ENCODE peak calls at places on chromosomes 7 and 10, in seven cellular contexts. N is fibroblast of lung; T is CD8-positive, alpha-beta T cell; H is tibial artery; R is CD8-positive, alpha-beta memory T cell; Z is neuronal stem cell; E is RWPE1. V is an unnamed sample.

GRCh38 chr7:12741951-12742575 is 54.6 kb downstream of the ARL4A start:
- DNase-seq in N (no peak), T (no peak), H (no peak), R (no peak), Z (no peak), E (no peak), V (no peak)

GRCh38 chr7:121954803-121955202 is 81.8 kb downstream of the PTPRZ1 start:
- DNase-seq in N (peak), T (no peak), H (no peak), R (no peak), Z (no peak), E (peak), V (no peak)

GRCh38 chr10:3238115-3238871 is 65.7 kb upstream of the PITRM1 start:
- DNase-seq in N (no peak), T (no peak), H (no peak), R (no peak), Z (no peak), E (no peak), V (no peak)

GRCh38 chr10:4279649-4280048 is 494.6 kb upstream of the KLF6 start:
- DNase-seq in N (peak), T (no peak), H (no peak), R (no peak), Z (no peak), E (no peak), V (no peak)

GRCh38 chr10:72764151-72764550 is 72.2 kb downstream of the MCU start:
- DNase-seq in N (peak), T (no peak), H (no peak), R (no peak), Z (no peak), E (peak), V (no peak)

GRCh38 chr10:83896219-83896618 is 243.1 kb upstream of the GHITM start:
- DNase-seq in N (no peak), T (no peak), H (no peak), R (no peak), Z (no peak), E (no peak), V (no peak)

GRCh38 chr10:32347363-32347735 is 391 bp upstream of the EPC1 start:
- DNase-seq in N (no peak), T (no peak), H (no peak), R (no peak), Z (no peak), E (no peak), V (no peak)

GRCh38 chr7:2886900-2887299 is 42.8 kb upstream of the GNA12 start:
- DNase-seq in N (peak), T (no peak), H (peak), R (peak), Z (peak), E (peak), V (no peak)

GRCh38 chr7:139709460-139709859 is 68.3 kb downstream of the HIPK2 start:
- DNase-seq in N (peak), T (no peak), H (peak), R (no peak), Z (no peak), E (no peak), V (no peak)

GRCh38 chr7:125427676-125428075 is 498.1 kb upstream of the POT1 start:
- DNase-seq in N (no peak), T (no peak), H (no peak), R (no peak), Z (no peak), E (no peak), V (no peak)

GRCh38 chr7:2529161-2530075 is 9.8 kb downstream of the LFNG start:
- DNase-seq in N (peak), T (no peak), H (peak), R (peak), Z (no peak), E (peak), V (peak)

GRCh38 chr10:95560288-95561199 is 627 bp downstream of the SORBS1 start:
- DNase-seq in N (peak), T (no peak), H (peak), R (peak), Z (no peak), E (peak), V (peak)

GRCh38 chr10:131859341-131860020 is 41.3 kb upstream of the PPP2R2D start:
- DNase-seq in N (no peak), T (no peak), H (peak), R (peak), Z (no peak), E (no peak), V (no peak)

GRCh38 chr10:42961156-42961589 is 115.7 kb upstream of the RET start:
- DNase-seq in N (no peak), T (no peak), H (no peak), R (no peak), Z (no peak), E (no peak), V (peak)

GRCh38 chr7:22732556-22733126 is 5.6 kb downstream of the IL6 start:
- DNase-seq in N (peak), T (no peak), H (no peak), R (no peak), Z (no peak), E (peak), V (no peak)

GRCh38 chr7:7247658-7248057 is 65.3 kb downstream of the C1GALT1 start:
- DNase-seq in N (no peak), T (no peak), H (no peak), R (no peak), Z (no peak), E (no peak), V (no peak)

GRCh38 chr7:98027342-98028033 is 37.5 kb upstream of the OCM2 start:
- DNase-seq in N (no peak), T (no peak), H (no peak), R (no peak), Z (no peak), E (no peak), V (no peak)

GRCh38 chr10:96414303-96414702 is 55.5 kb upstream of the OPALIN start:
- DNase-seq in N (no peak), T (no peak), H (no peak), R (no peak), Z (no peak), E (no peak), V (no peak)

GRCh38 chr10:108850138-108850854 is 1073.0 kb downstream of the XPNPEP1 start:
- DNase-seq in N (no peak), T (no peak), H (no peak), R (no peak), Z (no peak), E (no peak), V (no peak)

GRCh38 chr10:72353963-72354355 is 760 bp downstream of the DNAJB12 start:
- DNase-seq in N (no peak), T (no peak), H (peak), R (no peak), Z (no peak), E (no peak), V (no peak)

GRCh38 chr10:114043532-114044250 is at the start of gene ADRB1:
- DNase-seq in N (peak), T (no peak), H (peak), R (peak), Z (peak), E (peak), V (peak)

GRCh38 chr7:80410081-80410480 is 101.8 kb downstream of the GNAT3 start:
- DNase-seq in N (no peak), T (no peak), H (no peak), R (no peak), Z (no peak), E (peak), V (no peak)

GRCh38 chr7:120964088-120964487 is 13.5 kb downstream of the ING3 start:
- DNase-seq in N (no peak), T (no peak), H (no peak), R (no peak), Z (no peak), E (no peak), V (no peak)

GRCh38 chr10:3173173-3173878 is 744 bp upstream of the PITRM1 start:
- DNase-seq in N (no peak), T (no peak), H (no peak), R (no peak), Z (no peak), E (peak), V (no peak)

GRCh38 chr7:88933285-88933684 is 137.7 kb upstream of the TEX47 start:
- DNase-seq in N (no peak), T (no peak), H (no peak), R (no peak), Z (no peak), E (no peak), V (no peak)

GRCh38 chr7:13110107-13110506 is 422.7 kb downstream of the ARL4A start:
- DNase-seq in N (no peak), T (no peak), H (no peak), R (no peak), Z (no peak), E (no peak), V (no peak)

GRCh38 chr7:155665079-155665956 is 20.9 kb downstream of the RBM33 start:
- DNase-seq in N (no peak), T (no peak), H (no peak), R (no peak), Z (no peak), E (no peak), V (no peak)

GRCh38 chr7:130959743-130960207 is 225.8 kb upstream of the KLF14 start:
- DNase-seq in N (peak), T (no peak), H (no peak), R (no peak), Z (no peak), E (peak), V (no peak)

GRCh38 chr10:30813872-30814471 is 184.4 kb upstream of the LYZL2 start:
- DNase-seq in N (peak), T (no peak), H (no peak), R (no peak), Z (no peak), E (peak), V (no peak)

DNA sequence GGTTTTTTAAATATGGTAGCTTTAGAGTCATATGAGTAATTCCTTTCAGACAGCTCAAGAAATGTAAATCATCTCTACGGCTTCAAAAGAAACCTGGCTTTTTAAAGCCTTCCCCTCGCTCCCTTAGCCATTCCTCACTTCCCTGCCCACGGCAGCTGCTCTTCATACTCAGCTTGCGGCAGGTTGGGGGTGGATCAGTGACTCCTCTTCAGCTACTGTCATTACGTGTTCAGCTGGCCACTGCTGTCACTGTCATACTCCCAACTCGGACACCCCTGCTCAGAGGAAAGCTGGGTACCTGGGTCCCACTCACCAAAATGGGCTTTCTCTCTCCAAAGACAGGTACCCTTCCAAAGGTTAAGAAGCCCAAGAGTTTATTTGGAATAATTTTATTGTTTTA is 6.6 kb downstream of the YWHAG start:
- DNase-seq in N (no peak), T (no peak), H (no peak), R (no peak), Z (no peak), E (no peak), V (no peak)
- H3K27ac ChIP-seq in N (no peak), T (no peak), H (no peak), R (no peak), Z (no peak), E (peak), V (peak)

GRCh38 chr7:112233048-112233697 is 26.7 kb downstream of the ZNF277 start:
- DNase-seq in N (peak), T (no peak), H (no peak), R (no peak), Z (no peak), E (no peak), V (no peak)
- H3K27ac ChIP-seq in N (no peak), T (no peak), H (no peak), R (no peak), Z (no peak), E (no peak), V (no peak)

GRCh38 chr7:469591-469961 is 50.1 kb downstream of the PDGFA start:
- DNase-seq in N (no peak), T (no peak), H (peak), R (peak), Z (no peak), E (no peak), V (peak)

GRCh38 chr7:467393-467828 is 52.2 kb downstream of the PDGFA start:
- DNase-seq in N (no peak), T (no peak), H (no peak), R (no peak), Z (no peak), E (no peak), V (no peak)

GRCh38 chr7:466465-467191 is 53.0 kb downstream of the PDGFA start:
- DNase-seq in N (no peak), T (no peak), H (no peak), R (no peak), Z (no peak), E (no peak), V (no peak)

GRCh38 chr7:468141-468540 is 51.5 kb downstream of the PDGFA start:
- DNase-seq in N (no peak), T (no peak), H (no peak), R (no peak), Z (no peak), E (no peak), V (no peak)

DNA sequence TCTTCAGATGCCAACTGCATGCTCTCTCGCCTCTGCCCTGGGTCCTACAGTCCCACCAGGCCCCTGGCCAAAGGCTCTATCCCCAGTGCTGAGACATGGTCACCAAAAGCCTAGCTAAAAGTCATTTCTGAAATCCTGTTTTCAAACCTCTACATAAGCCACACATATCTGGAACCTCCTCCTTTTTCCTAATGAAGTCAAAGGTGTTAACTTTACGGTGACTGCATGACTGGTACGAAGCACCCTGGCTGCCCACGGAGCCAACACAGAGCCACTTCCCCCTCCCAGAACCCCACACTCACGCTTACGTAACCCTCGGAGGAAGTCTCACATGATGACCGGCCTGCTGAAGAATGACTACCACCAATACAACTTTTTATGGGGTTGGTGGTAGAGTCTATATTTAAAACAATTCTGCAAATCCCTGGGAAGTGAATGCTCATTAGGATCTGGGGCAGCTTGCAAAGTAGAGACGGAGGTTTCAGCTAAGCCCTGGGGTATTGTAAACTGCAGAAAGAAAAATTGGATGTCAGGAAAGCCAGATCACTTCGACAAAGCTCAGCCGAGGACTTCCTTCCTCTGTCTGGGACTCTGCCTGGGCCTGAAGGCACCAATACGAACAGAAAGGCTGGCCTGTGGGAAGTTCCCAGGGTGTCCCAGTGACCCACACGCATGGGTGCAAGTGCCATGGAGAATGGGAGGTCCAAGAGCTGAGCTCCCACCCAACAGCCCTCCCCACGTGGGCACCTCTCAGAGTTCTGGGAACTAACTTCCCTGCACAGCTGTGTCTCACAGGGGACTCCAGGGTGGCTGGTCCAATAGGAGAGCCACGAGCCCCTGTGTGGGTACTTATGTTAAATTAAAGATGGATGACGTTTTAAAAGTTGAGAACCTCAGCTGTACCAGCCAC is 50.7 kb downstream of the PDGFA start:
- DNase-seq in N (no peak), T (no peak), H (peak), R (no peak), Z (no peak), E (no peak), V (peak)
- H3K27ac ChIP-seq in N (no peak), T (no peak), H (peak), R (no peak), Z (no peak), E (peak), V (no peak)

DNA sequence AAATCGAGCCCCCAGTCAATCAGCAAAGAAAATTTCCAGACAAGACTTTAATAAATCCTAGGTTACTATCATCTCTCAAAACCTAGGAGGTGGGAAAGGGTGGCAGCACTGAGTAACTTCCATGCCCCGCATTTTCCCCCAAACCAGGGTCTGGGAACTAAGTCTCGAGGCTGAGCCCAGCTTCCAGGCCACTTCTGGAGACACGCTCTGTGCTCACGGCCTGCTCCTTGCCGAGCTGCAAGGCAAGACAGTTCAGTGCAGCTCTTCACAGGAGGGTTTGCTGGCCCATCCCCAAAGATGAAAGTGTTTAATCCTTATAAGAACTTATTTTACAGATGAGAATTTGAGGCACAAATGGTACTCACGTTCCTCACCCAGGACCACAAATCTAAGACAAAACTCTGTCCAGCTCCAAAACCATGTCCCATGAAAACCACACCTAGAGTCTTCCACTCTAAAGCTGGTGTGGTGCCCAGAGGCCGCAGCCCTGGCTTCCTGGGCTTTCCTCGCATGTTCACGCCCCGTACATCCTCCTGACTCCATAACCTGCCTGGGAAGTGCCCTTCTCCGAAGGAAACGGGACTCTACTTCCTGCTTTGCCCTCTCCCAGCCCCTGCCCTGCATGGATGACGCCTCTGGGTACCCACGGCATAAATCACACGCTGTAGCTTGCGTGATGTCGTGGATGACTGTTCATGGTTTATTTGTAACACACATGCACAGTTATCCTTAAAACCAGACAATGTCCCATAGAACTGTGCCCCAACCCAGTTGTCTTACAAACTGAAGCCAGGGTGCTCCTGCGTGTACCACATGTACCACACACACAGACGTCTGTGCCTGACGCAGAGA is 201.2 kb downstream of the DIP2C start:
- DNase-seq in N (no peak), T (no peak), H (no peak), R (peak), Z (no peak), E (no peak), V (peak)
- H3K27ac ChIP-seq in N (no peak), T (no peak), H (no peak), R (no peak), Z (no peak), E (no peak), V (no peak)

DNA sequence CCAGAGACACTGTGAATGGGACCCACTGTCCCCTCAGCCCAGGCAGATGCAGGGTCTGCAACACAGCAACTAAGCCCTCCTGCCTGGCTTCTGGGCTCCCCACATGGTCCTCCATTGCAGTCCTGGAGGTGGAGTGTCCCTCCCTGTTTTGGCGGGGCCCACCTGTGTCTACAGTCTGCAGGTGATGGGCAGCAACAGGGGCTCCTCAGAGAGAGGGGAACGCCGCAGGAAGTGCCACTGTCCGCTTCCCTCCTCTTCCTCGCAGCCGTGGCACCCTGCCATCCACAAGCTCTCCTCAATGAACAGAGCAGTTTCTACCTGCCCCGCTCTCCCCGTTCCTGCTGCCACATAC is 9.3 kb downstream of the CAMK2G start:
- DNase-seq in N (no peak), T (no peak), H (no peak), R (no peak), Z (no peak), E (no peak), V (no peak)
- H3K27ac ChIP-seq in N (no peak), T (peak), H (peak), R (peak), Z (no peak), E (peak), V (peak)

GRCh38 chr7:51235593-51236313 is 80.9 kb downstream of the COBL start:
- DNase-seq in N (no peak), T (no peak), H (no peak), R (no peak), Z (no peak), E (no peak), V (no peak)

GRCh38 chr7:51238981-51239495 is 77.6 kb downstream of the COBL start:
- DNase-seq in N (no peak), T (no peak), H (no peak), R (no peak), Z (no peak), E (no peak), V (no peak)

GRCh38 chr7:51234609-51235308 is 81.8 kb downstream of the COBL start:
- DNase-seq in N (no peak), T (no peak), H (no peak), R (no peak), Z (no peak), E (no peak), V (no peak)

GRCh38 chr7:51237727-51238126 is 78.9 kb downstream of the COBL start:
- DNase-seq in N (no peak), T (no peak), H (no peak), R (no peak), Z (no peak), E (no peak), V (no peak)

GRCh38 chr7:51236470-51237127 is 80.0 kb downstream of the COBL start:
- DNase-seq in N (no peak), T (no peak), H (no peak), R (no peak), Z (no peak), E (no peak), V (no peak)
- H3K27ac ChIP-seq in N (no peak), T (no peak), H (no peak), R (no peak), Z (no peak), E (no peak), V (no peak)